ENCODE peak calls at places on chromosomes 5 and 9, in six cellular contexts. G is AG08395, S is body of pancreas, N is tibial nerve, Y is hippocampal formation, X is NCI-H1930. Q is an unnamed sample.

GRCh38 chr9:127931092-127931881 is 710 bp upstream of the PIP5KL1 start:
- DNase-seq in N (no peak), Y (no peak), X (no peak), G (peak; percentile 57), S (no peak), Q (no peak)

GRCh38 chr5:172188033-172188892 is at the start of gene STK10:
- DNase-seq in X (peak; percentile 68), Y (peak; percentile 91), N (peak; percentile 73), G (peak; percentile 97), S (peak; percentile 93), Q (peak; percentile 85)

GRCh38 chr5:178428341-178429155 is 161.6 kb downstream of the COL23A1 start:
- DNase-seq in S (peak; percentile 52), N (no peak), G (no peak), Y (peak; percentile 33), X (no peak), Q (peak; percentile 52)

GRCh38 chr5:131633830-131634229 is 1.2 kb downstream of the RAPGEF6 start:
- DNase-seq in Y (no peak), X (no peak), G (no peak), N (no peak), S (no peak), Q (no peak)

GRCh38 chr5:169610606-169611005 is 26.5 kb upstream of the DOCK2 start:
- DNase-seq in S (no peak), N (no peak), G (no peak), X (no peak), Y (no peak), Q (no peak)

GRCh38 chr9:89670806-89671434 is 66.1 kb downstream of the GADD45G start:
- DNase-seq in S (no peak), G (no peak), N (no peak), X (no peak), Y (no peak), Q (no peak)

GRCh38 chr5:134018154-134018985 is 13.6 kb upstream of the VDAC1 start:
- DNase-seq in X (no peak), S (peak; percentile 75), G (peak; percentile 27), Y (no peak), N (no peak), Q (no peak)

GRCh38 chr5:151870820-151871219 is 53.8 kb downstream of the GLRA1 start:
- DNase-seq in X (no peak), S (no peak), G (peak; percentile 75), N (no peak), Y (no peak), Q (no peak)

GRCh38 chr5:116097301-116097700 is 12.5 kb downstream of the COMMD10 start:
- DNase-seq in Y (no peak), G (peak; percentile 11), N (no peak), S (no peak), X (no peak), Q (no peak)

GRCh38 chr5:10832421-10832820 is 71.4 kb upstream of the DAP start:
- DNase-seq in N (no peak), G (no peak), S (no peak), Y (no peak), X (no peak), Q (no peak)

GRCh38 chr9:36763778-36764177 is 191.1 kb downstream of the MELK start:
- DNase-seq in S (no peak), N (no peak), G (no peak), X (no peak), Y (no peak), Q (no peak)

GRCh38 chr5:1544294-1545010 is 20.7 kb upstream of the LPCAT1 start:
- DNase-seq in S (no peak), X (no peak), Y (no peak), N (no peak), G (no peak), Q (no peak)

GRCh38 chr5:172602712-172603289 is 38.3 kb upstream of the NEURL1B start:
- DNase-seq in Y (no peak), N (no peak), S (no peak), G (no peak), X (no peak), Q (no peak)

GRCh38 chr9:136059851-136060670 is 35.0 kb downstream of the NACC2 start:
- DNase-seq in X (no peak), N (no peak), S (no peak), Y (no peak), G (peak; percentile 62), Q (no peak)

GRCh38 chr5:138568061-138568824 is 7.0 kb downstream of the HSPA9 start:
- DNase-seq in Y (no peak), G (no peak), N (no peak), X (no peak), S (no peak), Q (no peak)

GRCh38 chr5:73440262-73440661 is 8.3 kb downstream of the FOXD1 start:
- DNase-seq in S (no peak), G (no peak), Y (no peak), N (no peak), X (no peak), Q (no peak)

GRCh38 chr9:35908484-35909125 is 685 bp upstream of the SPAAR start:
- DNase-seq in X (no peak), S (no peak), Y (no peak), N (peak; percentile 53), G (peak; percentile 27), Q (no peak)

GRCh38 chr5:27962201-27962600 is 923.8 kb upstream of the CDH9 start:
- DNase-seq in S (no peak), X (no peak), N (no peak), Y (no peak), G (no peak), Q (no peak)

GRCh38 chr9:128910906-128911305 is 9.9 kb upstream of the PHYHD1 start:
- DNase-seq in Y (no peak), N (no peak), S (no peak), X (no peak), G (no peak), Q (no peak)

GRCh38 chr9:112348993-112349333 is 15.5 kb upstream of the PTBP3 start:
- DNase-seq in N (no peak), S (no peak), X (no peak), G (no peak), Y (no peak), Q (no peak)

GRCh38 chr9:136057236-136058151 is 37.6 kb downstream of the NACC2 start:
- DNase-seq in Y (no peak), G (no peak), X (no peak), N (no peak), S (no peak), Q (no peak)

GRCh38 chr5:101047181-101047580 is 144.1 kb upstream of the ST8SIA4 start:
- DNase-seq in X (no peak), N (no peak), G (no peak), S (no peak), Y (no peak), Q (no peak)

GRCh38 chr5:59356813-59357381 is 536.6 kb downstream of the PDE4D start:
- DNase-seq in G (no peak), S (no peak), X (no peak), Y (peak; percentile 9), N (no peak), Q (no peak)

GRCh38 chr9:121652037-121652837 is 803 bp downstream of the DAB2IP start:
- DNase-seq in S (peak; percentile 53), Y (no peak), X (no peak), G (no peak), N (no peak), Q (no peak)

GRCh38 chr5:160260881-160261815 is 31.8 kb downstream of the FABP6 start:
- DNase-seq in G (no peak), X (no peak), S (no peak), N (no peak), Y (no peak), Q (no peak)

GRCh38 chr9:131717719-131718460 is 22.0 kb downstream of the RAPGEF1 start:
- DNase-seq in N (no peak), X (no peak), S (peak; percentile 89), Y (no peak), G (no peak), Q (no peak)

Q was measured in nucleus accumbens.